ENCODE peak calls at places on chromosome 5, in six cellular contexts. R is RPMI8226; Z is EL; Q is activated naive CD8-positive, alpha-beta T cell treated with anti-CD3 and anti-CD28 coated beads, Interleukin-2, amount 50 U/mL, for 24 hours; F is endodermal cell; U is stimulated activated CD4-positive, alpha-beta T cell treated with anti-CD3 and anti-CD28 coated beads, TNF-alpha, amount 100 ng/mL, for 4 hours. E is an unnamed sample.

GRCh38 chr5:54243483-54244080 is 66.8 kb downstream of the ARL15 start:
- DNase-seq in Q (peak), U (no peak), R (peak), F (peak), Z (peak), E (peak)

GRCh38 chr5:133251296-133252132 is 199.7 kb downstream of the HSPA4 start:
- DNase-seq in Q (no peak), F (no peak), R (peak), U (no peak), Z (no peak), E (no peak)

GRCh38 chr5:175800656-175801081 is 70.7 kb upstream of the CPLX2 start:
- DNase-seq in Z (peak), F (no peak), Q (no peak), R (no peak), U (no peak), E (no peak)

GRCh38 chr5:24742334-24742733 is 97.6 kb upstream of the CDH10 start:
- DNase-seq in Q (no peak), U (no peak), F (no peak), R (no peak), Z (no peak), E (no peak)

GRCh38 chr5:107403561-107403960 is 267.2 kb downstream of the EFNA5 start:
- DNase-seq in Z (no peak), Q (no peak), F (no peak), R (no peak), U (no peak), E (no peak)

GRCh38 chr5:138230261-138230660 is 17.1 kb upstream of the CDC23 start:
- DNase-seq in F (peak), U (no peak), R (no peak), Q (no peak), Z (peak), E (no peak)

GRCh38 chr5:149782018-149782899 is 52.1 kb downstream of the PPARGC1B start:
- DNase-seq in U (no peak), Z (no peak), Q (no peak), R (no peak), F (no peak), E (no peak)

GRCh38 chr5:133873454-133873853 is 95.0 kb downstream of the C5orf15 start:
- DNase-seq in Q (no peak), Z (no peak), R (no peak), F (no peak), U (no peak), E (no peak)

GRCh38 chr5:10489810-10490426 is 48.2 kb downstream of the ROPN1L start:
- DNase-seq in U (no peak), F (no peak), R (peak), Z (peak), Q (peak), E (no peak)

GRCh38 chr5:61576556-61576955 is 244.5 kb downstream of the ZSWIM6 start:
- DNase-seq in U (no peak), Q (no peak), F (no peak), R (no peak), Z (no peak), E (no peak)